ENCODE peak calls at places on chromosome 15, in eight cellular contexts. J is endothelial cell of umbilical vein, U is hepatocyte, A is MM.1S, W is PC-9, E is HCT116, Y is PC-3, Q is mammary epithelial cell. D is an unnamed sample.

GRCh38 chr15:45395956-45396355 is 17.6 kb upstream of the GATM start:
- DNase-seq in E (no peak), Y (no peak), A (no peak), Q (no peak), W (no peak), J (no peak), U (no peak), D (no peak)

GRCh38 chr15:90691369-90691768 is 25.8 kb upstream of the BLM start:
- DNase-seq in A (no peak), Q (no peak), Y (no peak), W (no peak), U (no peak), J (no peak), E (no peak), D (no peak)

GRCh38 chr15:33675246-33675645 is 293.1 kb upstream of the CHRM5 start:
- DNase-seq in W (no peak), Q (peak), Y (peak), U (peak), A (peak), E (peak), J (peak), D (no peak)

GRCh38 chr15:98785796-98786581 is 137.7 kb downstream of the IGF1R start:
- DNase-seq in E (no peak), W (no peak), U (peak), A (no peak), Q (no peak), J (no peak), Y (no peak), D (no peak)

GRCh38 chr15:56806147-56806536 is 72.8 kb upstream of the ZNF280D start:
- DNase-seq in Q (no peak), J (no peak), U (no peak), W (no peak), E (no peak), Y (no peak), A (no peak), D (no peak)

GRCh38 chr15:33242165-33242564 is 47.7 kb upstream of the FMN1 start:
- DNase-seq in Y (peak), Q (peak), E (no peak), W (peak), J (no peak), U (peak), A (no peak), D (no peak)

GRCh38 chr15:39495871-39496459 is 84.9 kb upstream of the THBS1 start:
- DNase-seq in U (no peak), J (no peak), Q (peak), A (no peak), E (no peak), W (no peak), Y (no peak), D (peak)

GRCh38 chr15:58467722-58468436 is 36.1 kb downstream of the LIPC start:
- DNase-seq in Q (no peak), A (no peak), Y (no peak), U (no peak), E (peak), J (no peak), W (no peak), D (no peak)

GRCh38 chr15:68055224-68055705 is 1.1 kb downstream of the PIAS1 start:
- DNase-seq in Q (peak), E (no peak), A (peak), Y (peak), W (peak), J (peak), U (peak), D (peak)

GRCh38 chr15:92429378-92430066 is 35.8 kb downstream of the ST8SIA2 start:
- DNase-seq in Q (peak), E (peak), U (peak), A (no peak), J (peak), W (no peak), Y (peak), D (no peak)

GRCh38 chr15:100818927-100819326 is 60.7 kb upstream of the ALDH1A3 start:
- DNase-seq in W (no peak), J (no peak), Y (peak), Q (no peak), U (peak), E (no peak), A (no peak), D (no peak)

GRCh38 chr15:51706347-51706746 is 25.0 kb downstream of the SCG3 start:
- DNase-seq in Y (no peak), Q (no peak), J (no peak), U (no peak), E (no peak), W (no peak), A (no peak), D (no peak)

GRCh38 chr15:32641517-32642059 is at the start of gene SCG5:
- DNase-seq in Y (no peak), J (peak), E (no peak), U (peak), A (no peak), Q (no peak), W (no peak), D (no peak)

GRCh38 chr15:49327927-49328326 is 95.1 kb upstream of the FGF7 start:
- DNase-seq in J (no peak), Q (no peak), W (no peak), E (no peak), A (no peak), Y (no peak), U (no peak), D (no peak)
- H3K4me2 ChIP-seq in J (no peak), Q (no peak), W (no peak), E (no peak), A (no peak), Y (no peak), U (no peak), D (no peak)

GRCh38 chr15:78315686-78316085 is 16.3 kb upstream of the SKIC8 start:
- DNase-seq in Y (peak), W (no peak), E (no peak), U (peak), J (no peak), Q (no peak), A (no peak), D (peak)
- TF ChIP-seq CTCF in Y (peak), W (no peak), E (peak), U (peak), J (peak), Q (no peak), A (no peak), D (peak)

DNA sequence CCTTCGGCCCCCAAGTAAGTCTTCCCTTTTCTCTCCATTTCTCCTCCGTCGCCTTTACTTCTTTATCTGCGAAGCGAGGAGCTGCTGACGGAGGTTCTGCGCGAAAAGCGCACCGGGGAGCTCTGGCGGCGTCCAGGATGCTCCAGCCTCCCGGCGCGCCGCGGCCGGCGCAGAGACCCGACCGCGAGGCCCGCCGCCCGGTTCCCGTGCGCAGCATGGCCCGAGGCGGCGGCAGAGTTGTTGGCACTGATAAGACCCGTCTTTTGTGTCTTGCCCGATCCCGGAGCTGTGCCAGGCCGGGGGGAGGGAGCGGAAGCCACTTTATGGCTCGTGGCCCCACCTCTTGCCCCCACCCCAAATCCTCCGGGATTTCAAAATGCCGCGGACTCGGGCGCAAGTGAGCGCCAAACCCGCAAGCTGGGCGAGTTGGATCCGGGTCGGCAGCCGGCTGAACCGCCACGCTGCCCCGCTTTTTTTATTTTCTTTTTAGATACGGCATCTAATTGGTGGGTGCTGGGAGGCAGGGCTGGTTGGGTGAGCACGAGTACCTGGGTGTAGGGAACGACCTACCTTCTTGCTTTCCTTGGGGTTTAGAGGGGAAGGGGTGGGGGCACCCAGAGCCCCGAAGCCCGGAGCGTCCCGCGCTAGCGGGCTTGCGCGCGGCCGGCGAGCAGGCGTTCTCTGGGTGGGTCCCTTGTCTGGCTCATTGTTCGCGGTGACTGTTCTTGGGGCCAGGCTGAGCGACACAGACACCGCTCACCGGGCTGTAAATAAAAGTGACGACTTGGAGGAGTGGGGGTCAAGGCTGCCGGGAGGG is 532.7 kb upstream of the SEMA6D start:
- DNase-seq in A (peak), E (no peak), W (no peak), Y (no peak), U (peak), Q (no peak), J (peak), D (no peak)
- TF ChIP-seq EZH2 in A (no peak), E (no peak), W (no peak), Y (peak), U (peak), Q (no peak), J (no peak), D (no peak)

GRCh38 chr15:43186003-43186353 is 775 bp downstream of the CCNDBP1 start:
- DNase-seq in E (no peak), W (no peak), U (peak), J (no peak), Y (peak), Q (peak), A (peak), D (no peak)
- H3K4me2 ChIP-seq in E (peak), W (peak), U (peak), J (peak), Y (peak), Q (peak), A (peak), D (peak)

GRCh38 chr15:55740981-55741591 is 1.9 kb downstream of the PRTG start:
- DNase-seq in Y (no peak), J (no peak), W (no peak), E (no peak), A (no peak), Q (no peak), U (no peak), D (no peak)

GRCh38 chr15:55741592-55742497 is 1.1 kb downstream of the PRTG start:
- DNase-seq in Y (peak), J (peak), A (peak), W (no peak), Q (peak), E (no peak), U (peak), D (no peak)

GRCh38 chr15:55743615-55743978 is 645 bp upstream of the PRTG start:
- DNase-seq in J (peak), Y (no peak), E (no peak), W (no peak), U (no peak), Q (no peak), A (no peak), D (no peak)

GRCh38 chr15:55742927-55743614 is at the start of gene PRTG:
- DNase-seq in E (no peak), Y (peak), W (peak), Q (peak), J (peak), U (peak), A (no peak), D (no peak)

DNA sequence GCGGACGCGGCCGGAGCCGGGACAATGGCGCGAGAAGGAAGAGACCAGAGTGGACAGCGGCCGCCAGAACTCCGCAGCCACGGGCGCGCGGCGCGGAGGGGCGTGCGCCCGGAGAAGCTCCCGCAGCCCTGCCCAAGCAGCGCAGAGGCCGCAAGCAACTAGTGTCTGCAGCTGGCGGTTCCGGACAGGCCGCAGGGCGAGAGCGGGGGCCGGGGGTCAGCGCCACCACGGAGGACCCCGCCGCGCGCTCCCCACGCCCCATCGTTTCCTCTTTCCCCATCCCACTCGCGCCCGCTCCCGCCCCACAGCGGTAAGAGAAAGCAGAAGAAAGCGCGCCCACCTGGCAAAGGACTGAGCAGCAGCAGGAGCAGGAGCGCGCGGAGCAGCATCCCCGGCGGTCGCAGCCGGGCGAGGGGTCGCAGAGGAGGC is 440 bp downstream of the PRTG start:
- DNase-seq in W (no peak), E (no peak), Y (no peak), U (peak), Q (no peak), A (no peak), J (peak), D (no peak)
- TF ChIP-seq CTCF in W (no peak), E (no peak), Y (no peak), U (no peak), Q (no peak), A (no peak), J (no peak), D (no peak)

DNA sequence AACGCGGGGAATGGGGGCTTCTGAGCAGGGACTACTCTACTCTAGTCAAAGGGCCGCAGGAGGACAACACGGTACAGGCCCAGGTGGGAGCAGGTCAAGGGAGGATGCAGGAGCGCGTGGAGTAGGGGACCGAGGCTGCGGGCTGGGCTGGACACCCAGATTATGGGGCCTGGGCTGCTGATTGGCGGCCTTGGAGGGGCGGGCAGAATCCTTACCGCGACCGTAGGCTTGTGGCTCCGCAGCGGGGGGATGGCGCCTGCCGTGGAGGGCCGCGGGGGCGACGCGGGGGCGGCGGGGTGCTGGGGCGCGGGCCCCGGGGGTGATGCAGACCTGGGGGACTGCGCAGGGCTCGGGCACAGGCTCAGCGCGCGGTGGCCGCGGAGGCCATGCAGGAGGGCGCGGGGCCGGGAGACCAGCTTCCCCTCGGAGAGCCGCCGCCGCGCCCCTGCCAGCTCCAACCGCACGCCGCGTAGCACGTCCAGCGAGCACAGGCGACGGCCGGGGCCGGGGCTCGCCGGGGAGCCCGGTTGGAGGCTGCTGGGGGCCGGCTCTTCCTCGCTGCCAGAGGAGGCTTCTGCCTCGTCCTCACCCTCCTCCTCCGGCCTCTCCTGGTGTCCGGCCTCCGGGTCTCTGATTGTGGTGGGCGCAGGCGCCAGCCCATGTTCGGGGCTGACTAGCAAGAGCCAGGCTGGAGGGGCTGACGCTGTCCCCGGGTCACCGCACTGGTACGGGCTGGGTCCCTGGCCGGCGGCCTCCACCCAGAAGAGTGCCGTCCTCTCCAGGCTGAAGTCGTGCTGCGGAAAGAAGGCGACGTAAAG is 12.9 kb downstream of the UBAP1L start:
- DNase-seq in E (no peak), W (no peak), A (no peak), Q (no peak), U (no peak), Y (no peak), J (no peak), D (no peak)
- TF ChIP-seq EZH2 in E (no peak), W (no peak), A (no peak), Q (no peak), U (no peak), Y (no peak), J (no peak), D (no peak)